ENCODE peak calls at places on chromosomes 6 and 20, in eight cellular contexts. One of them, this sample, is unnamed.

GRCh38 chr6:107655245-107655644 is 165.3 kb downstream of the SOBP start:
- DNase-seq in prostate gland: no peak
- DNase-seq in stomach: no peak
- DNase-seq in cardiac muscle cell: peak
- DNase-seq in psoas muscle: no peak
- DNase-seq in naive thymus-derived CD4-positive, alpha-beta T cell: no peak
- DNase-seq in small intestine: no peak
- DNase-seq in neuronal stem cell: peak
- DNase-seq in this sample: no peak

GRCh38 chr20:38073307-38074010 is 39.9 kb downstream of the RPRD1B start:
- DNase-seq in stomach: peak
- DNase-seq in cardiac muscle cell: peak
- DNase-seq in prostate gland: peak
- DNase-seq in naive thymus-derived CD4-positive, alpha-beta T cell: peak
- DNase-seq in psoas muscle: peak
- DNase-seq in small intestine: peak
- DNase-seq in neuronal stem cell: peak
- DNase-seq in this sample: peak

GRCh38 chr6:144248470-144249301 is 36.4 kb upstream of the UTRN start:
- DNase-seq in prostate gland: no peak
- DNase-seq in stomach: no peak
- DNase-seq in naive thymus-derived CD4-positive, alpha-beta T cell: no peak
- DNase-seq in cardiac muscle cell: no peak
- DNase-seq in psoas muscle: no peak
- DNase-seq in neuronal stem cell: no peak
- DNase-seq in small intestine: no peak
- DNase-seq in this sample: no peak

GRCh38 chr20:37994512-37994911 is 38.7 kb downstream of the TTI1 start:
- DNase-seq in naive thymus-derived CD4-positive, alpha-beta T cell: no peak
- DNase-seq in prostate gland: peak
- DNase-seq in psoas muscle: peak
- DNase-seq in small intestine: no peak
- DNase-seq in cardiac muscle cell: no peak
- DNase-seq in neuronal stem cell: no peak
- DNase-seq in stomach: no peak
- DNase-seq in this sample: no peak

GRCh38 chr6:90397047-90397446 is 100.4 kb upstream of the BACH2 start:
- DNase-seq in psoas muscle: no peak
- DNase-seq in neuronal stem cell: no peak
- DNase-seq in small intestine: no peak
- DNase-seq in naive thymus-derived CD4-positive, alpha-beta T cell: no peak
- DNase-seq in prostate gland: no peak
- DNase-seq in stomach: no peak
- DNase-seq in cardiac muscle cell: no peak
- DNase-seq in this sample: no peak

GRCh38 chr6:54204921-54205511 is 93.8 kb downstream of the MLIP start:
- DNase-seq in stomach: no peak
- DNase-seq in cardiac muscle cell: peak
- DNase-seq in naive thymus-derived CD4-positive, alpha-beta T cell: no peak
- DNase-seq in prostate gland: no peak
- DNase-seq in neuronal stem cell: no peak
- DNase-seq in psoas muscle: no peak
- DNase-seq in small intestine: peak
- DNase-seq in this sample: no peak

GRCh38 chr20:36084897-36085617 is 69.5 kb upstream of the EPB41L1 start:
- DNase-seq in psoas muscle: no peak
- DNase-seq in neuronal stem cell: no peak
- DNase-seq in cardiac muscle cell: no peak
- DNase-seq in small intestine: no peak
- DNase-seq in stomach: no peak
- DNase-seq in prostate gland: no peak
- DNase-seq in naive thymus-derived CD4-positive, alpha-beta T cell: no peak
- DNase-seq in this sample: no peak

GRCh38 chr6:116447052-116447451 is 14.1 kb upstream of the CALHM6 start:
- DNase-seq in small intestine: no peak
- DNase-seq in stomach: no peak
- DNase-seq in neuronal stem cell: no peak
- DNase-seq in psoas muscle: no peak
- DNase-seq in cardiac muscle cell: no peak
- DNase-seq in naive thymus-derived CD4-positive, alpha-beta T cell: no peak
- DNase-seq in prostate gland: no peak
- DNase-seq in this sample: no peak

GRCh38 chr6:19837511-19838441 is 606 bp downstream of the ID4 start:
- DNase-seq in small intestine: peak
- DNase-seq in cardiac muscle cell: peak
- DNase-seq in stomach: peak
- DNase-seq in naive thymus-derived CD4-positive, alpha-beta T cell: no peak
- DNase-seq in psoas muscle: peak
- DNase-seq in neuronal stem cell: peak
- DNase-seq in prostate gland: peak
- DNase-seq in this sample: no peak

GRCh38 chr20:418858-419365 is 10.8 kb downstream of the RBCK1 start:
- DNase-seq in neuronal stem cell: no peak
- DNase-seq in small intestine: no peak
- DNase-seq in psoas muscle: no peak
- DNase-seq in naive thymus-derived CD4-positive, alpha-beta T cell: no peak
- DNase-seq in prostate gland: no peak
- DNase-seq in stomach: no peak
- DNase-seq in cardiac muscle cell: no peak
- DNase-seq in this sample: no peak

GRCh38 chr20:420721-421574 is 12.8 kb downstream of the RBCK1 start:
- DNase-seq in prostate gland: no peak
- DNase-seq in neuronal stem cell: no peak
- DNase-seq in naive thymus-derived CD4-positive, alpha-beta T cell: no peak
- DNase-seq in psoas muscle: no peak
- DNase-seq in cardiac muscle cell: no peak
- DNase-seq in stomach: peak
- DNase-seq in small intestine: peak
- DNase-seq in this sample: no peak

GRCh38 chr20:420169-420620 is 12.1 kb downstream of the RBCK1 start:
- DNase-seq in neuronal stem cell: no peak
- DNase-seq in stomach: no peak
- DNase-seq in cardiac muscle cell: no peak
- DNase-seq in naive thymus-derived CD4-positive, alpha-beta T cell: no peak
- DNase-seq in prostate gland: no peak
- DNase-seq in small intestine: no peak
- DNase-seq in psoas muscle: no peak
- DNase-seq in this sample: no peak

GRCh38 chr20:417801-418342 is 9.8 kb downstream of the RBCK1 start:
- DNase-seq in naive thymus-derived CD4-positive, alpha-beta T cell: no peak
- DNase-seq in cardiac muscle cell: no peak
- DNase-seq in psoas muscle: no peak
- DNase-seq in prostate gland: no peak
- DNase-seq in neuronal stem cell: no peak
- DNase-seq in stomach: no peak
- DNase-seq in small intestine: no peak
- DNase-seq in this sample: no peak

DNA sequence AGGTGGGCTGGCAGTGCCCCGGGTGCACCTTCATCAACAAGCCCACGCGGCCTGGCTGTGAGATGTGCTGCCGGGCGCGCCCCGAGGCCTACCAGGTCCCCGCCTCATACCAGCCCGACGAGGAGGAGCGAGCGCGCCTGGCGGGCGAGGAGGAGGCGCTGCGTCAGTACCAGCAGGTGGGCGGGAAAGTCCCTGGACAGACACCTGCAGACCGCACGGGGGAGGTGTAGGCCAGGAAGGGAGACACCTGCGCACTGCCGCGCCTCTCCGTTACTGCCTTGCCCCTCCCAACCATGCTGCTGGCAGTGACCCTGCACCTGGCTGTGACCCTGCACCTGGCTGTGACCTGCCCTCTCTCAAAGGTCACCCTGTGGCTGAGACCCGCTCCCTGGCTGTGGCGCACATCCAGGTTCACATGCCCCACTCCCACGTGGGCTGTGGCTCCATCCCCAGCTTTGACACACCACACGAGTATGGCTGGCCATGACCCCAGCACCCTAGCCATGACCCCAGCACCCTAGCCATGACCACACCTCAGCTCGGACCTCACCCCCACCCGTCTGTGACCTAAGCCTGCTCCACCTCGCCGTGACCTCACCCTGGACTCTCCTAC is 11.6 kb downstream of the RBCK1 start:
- DNase-seq in cardiac muscle cell: no peak
- DNase-seq in neuronal stem cell: no peak
- DNase-seq in stomach: no peak
- DNase-seq in psoas muscle: no peak
- DNase-seq in small intestine: peak
- DNase-seq in prostate gland: peak
- DNase-seq in naive thymus-derived CD4-positive, alpha-beta T cell: no peak
- DNase-seq in this sample: no peak
- H3K27ac ChIP-seq in cardiac muscle cell: no peak
- H3K27ac ChIP-seq in neuronal stem cell: no peak
- H3K27ac ChIP-seq in stomach: no peak
- H3K27ac ChIP-seq in psoas muscle: no peak
- H3K27ac ChIP-seq in small intestine: no peak
- H3K27ac ChIP-seq in prostate gland: no peak
- H3K27ac ChIP-seq in naive thymus-derived CD4-positive, alpha-beta T cell: no peak
- H3K27ac ChIP-seq in this sample: no peak

GRCh38 chr6:2950713-2951112 is 20.7 kb downstream of the SERPINB6 start:
- DNase-seq in neuronal stem cell: no peak
- DNase-seq in psoas muscle: no peak
- DNase-seq in prostate gland: no peak
- DNase-seq in cardiac muscle cell: no peak
- DNase-seq in naive thymus-derived CD4-positive, alpha-beta T cell: no peak
- DNase-seq in stomach: peak
- DNase-seq in small intestine: no peak
- DNase-seq in this sample: no peak

GRCh38 chr6:2952557-2953095 is 18.7 kb downstream of the SERPINB6 start:
- DNase-seq in neuronal stem cell: peak
- DNase-seq in psoas muscle: peak
- DNase-seq in prostate gland: peak
- DNase-seq in small intestine: peak
- DNase-seq in cardiac muscle cell: peak
- DNase-seq in stomach: peak
- DNase-seq in naive thymus-derived CD4-positive, alpha-beta T cell: no peak
- DNase-seq in this sample: peak

GRCh38 chr6:2951723-2952122 is 19.6 kb downstream of the SERPINB6 start:
- DNase-seq in psoas muscle: peak
- DNase-seq in small intestine: no peak
- DNase-seq in neuronal stem cell: no peak
- DNase-seq in prostate gland: no peak
- DNase-seq in cardiac muscle cell: no peak
- DNase-seq in stomach: peak
- DNase-seq in naive thymus-derived CD4-positive, alpha-beta T cell: no peak
- DNase-seq in this sample: no peak

GRCh38 chr6:2949536-2950083 is 21.8 kb downstream of the SERPINB6 start:
- DNase-seq in naive thymus-derived CD4-positive, alpha-beta T cell: no peak
- DNase-seq in stomach: peak
- DNase-seq in cardiac muscle cell: no peak
- DNase-seq in psoas muscle: no peak
- DNase-seq in prostate gland: no peak
- DNase-seq in neuronal stem cell: no peak
- DNase-seq in small intestine: no peak
- DNase-seq in this sample: no peak

DNA sequence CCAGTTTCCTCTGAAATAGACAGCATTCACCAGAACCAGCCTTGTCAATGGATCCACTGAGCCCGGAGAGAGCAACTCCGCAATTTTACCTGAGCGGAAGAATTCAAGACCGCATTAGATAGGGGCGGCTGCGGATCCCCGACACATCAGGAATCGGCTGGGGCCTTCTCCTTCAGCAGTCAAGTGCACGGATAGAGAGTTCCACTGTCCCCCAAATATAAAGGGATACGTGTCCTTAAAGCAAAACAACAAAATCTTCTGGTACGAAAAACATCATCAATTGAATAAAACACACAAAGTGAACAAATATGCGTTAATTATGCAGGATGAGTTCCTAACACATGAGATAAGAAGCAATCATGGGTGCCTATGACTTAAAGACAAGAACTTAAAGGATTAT is 18.3 kb downstream of the SERPINB6 start:
- DNase-seq in stomach: peak
- DNase-seq in naive thymus-derived CD4-positive, alpha-beta T cell: no peak
- DNase-seq in neuronal stem cell: no peak
- DNase-seq in small intestine: no peak
- DNase-seq in prostate gland: no peak
- DNase-seq in psoas muscle: no peak
- DNase-seq in cardiac muscle cell: no peak
- DNase-seq in this sample: no peak
- H3K27ac ChIP-seq in stomach: peak
- H3K27ac ChIP-seq in naive thymus-derived CD4-positive, alpha-beta T cell: no peak
- H3K27ac ChIP-seq in neuronal stem cell: no peak
- H3K27ac ChIP-seq in small intestine: peak
- H3K27ac ChIP-seq in prostate gland: peak
- H3K27ac ChIP-seq in psoas muscle: peak
- H3K27ac ChIP-seq in cardiac muscle cell: no peak
- H3K27ac ChIP-seq in this sample: no peak

DNA sequence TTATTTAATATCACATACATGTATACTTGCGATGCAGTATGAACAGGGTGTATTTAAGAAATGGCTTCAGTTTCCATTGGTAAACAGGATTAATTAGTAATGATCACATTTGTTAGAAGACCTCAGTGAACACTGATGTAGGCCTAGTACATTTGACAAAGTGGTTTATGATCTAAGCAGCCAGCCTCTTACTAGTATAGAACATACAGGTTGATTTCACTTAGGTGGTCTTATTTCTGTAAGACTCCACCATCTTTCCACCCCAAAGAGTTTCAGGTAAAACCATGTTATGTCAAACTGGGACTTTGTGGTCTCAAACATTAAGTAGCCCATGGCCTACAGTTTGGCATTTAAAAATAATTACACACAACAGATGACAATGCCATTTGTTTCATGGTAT is 20.2 kb upstream of the MRPS10 start:
- DNase-seq in prostate gland: no peak
- DNase-seq in cardiac muscle cell: no peak
- DNase-seq in neuronal stem cell: no peak
- DNase-seq in naive thymus-derived CD4-positive, alpha-beta T cell: no peak
- DNase-seq in psoas muscle: no peak
- DNase-seq in small intestine: no peak
- DNase-seq in stomach: no peak
- DNase-seq in this sample: no peak
- H3K27ac ChIP-seq in prostate gland: no peak
- H3K27ac ChIP-seq in cardiac muscle cell: no peak
- H3K27ac ChIP-seq in neuronal stem cell: no peak
- H3K27ac ChIP-seq in naive thymus-derived CD4-positive, alpha-beta T cell: no peak
- H3K27ac ChIP-seq in psoas muscle: no peak
- H3K27ac ChIP-seq in small intestine: no peak
- H3K27ac ChIP-seq in stomach: no peak
- H3K27ac ChIP-seq in this sample: no peak

DNA sequence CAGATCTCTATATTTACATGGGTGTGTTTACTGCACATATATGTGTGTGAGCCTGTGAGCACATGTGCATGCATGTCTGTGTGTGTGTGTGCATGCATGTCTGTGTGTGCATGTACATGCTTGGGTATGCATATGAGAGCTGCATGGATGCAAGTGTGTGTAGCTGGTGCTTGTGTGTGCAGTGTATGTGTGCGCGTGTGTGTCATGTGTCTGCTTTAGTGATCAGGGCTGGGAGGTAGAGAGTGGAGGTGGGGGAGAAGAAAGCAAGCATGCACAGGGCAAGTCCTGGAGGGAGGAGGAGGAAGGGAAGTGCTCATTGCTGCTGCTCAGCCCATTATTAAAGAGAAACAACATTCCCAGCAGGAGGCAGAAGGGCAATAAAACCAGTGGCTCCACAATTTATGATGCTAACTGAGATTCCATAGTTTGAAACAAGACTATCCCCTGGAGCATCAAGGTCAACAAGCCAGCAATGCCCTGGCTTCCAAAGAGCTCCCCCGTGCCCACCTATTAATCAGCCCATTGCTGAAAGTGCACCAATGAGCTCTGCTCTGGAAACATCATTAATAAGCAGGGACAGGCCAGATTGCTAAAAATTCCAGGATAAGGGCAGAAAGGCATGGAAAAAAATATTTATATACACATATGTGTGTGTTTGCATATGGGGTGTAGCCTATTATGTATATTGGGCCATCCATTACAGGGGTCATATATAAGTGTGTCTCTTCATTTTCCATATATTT is 414.0 kb downstream of the MAFB start:
- DNase-seq in prostate gland: no peak
- DNase-seq in naive thymus-derived CD4-positive, alpha-beta T cell: no peak
- DNase-seq in neuronal stem cell: no peak
- DNase-seq in cardiac muscle cell: no peak
- DNase-seq in stomach: no peak
- DNase-seq in psoas muscle: no peak
- DNase-seq in small intestine: no peak
- DNase-seq in this sample: no peak
- H3K27ac ChIP-seq in prostate gland: no peak
- H3K27ac ChIP-seq in naive thymus-derived CD4-positive, alpha-beta T cell: no peak
- H3K27ac ChIP-seq in neuronal stem cell: no peak
- H3K27ac ChIP-seq in cardiac muscle cell: no peak
- H3K27ac ChIP-seq in stomach: no peak
- H3K27ac ChIP-seq in psoas muscle: no peak
- H3K27ac ChIP-seq in small intestine: no peak
- H3K27ac ChIP-seq in this sample: no peak

This sample was measured in CD4-positive, alpha-beta memory T cell.